ENCODE peak calls at places on chromosomes 2 and 18, in five cellular contexts. C, F, V, E and J are unnamed samples.

GRCh38 chr2:60379684-60380083 is 173.8 kb downstream of the BCL11A start:
- DNase-seq in V (no peak), E (no peak), F (no peak), C (no peak), J (no peak)

GRCh38 chr18:79934311-79935097 is 16.9 kb downstream of the SLC66A2 start:
- DNase-seq in E (no peak), F (peak; percentile 39), V (no peak), C (peak; percentile 35), J (no peak)

GRCh38 chr2:43519711-43520221 is 76.1 kb downstream of the THADA start:
- DNase-seq in E (no peak), C (no peak), F (peak; percentile 85), V (no peak), J (no peak)

GRCh38 chr2:36562973-36563532 is 34.9 kb downstream of the FEZ2 start:
- DNase-seq in V (no peak), F (peak; percentile 63), E (no peak), C (peak; percentile 82), J (no peak)

GRCh38 chr2:198056836-198057235 is 252.4 kb downstream of the PLCL1 start:
- DNase-seq in V (no peak), C (no peak), F (no peak), E (no peak), J (no peak)

GRCh38 chr2:44286884-44287638 is 11.8 kb downstream of the SLC3A1 start:
- DNase-seq in V (no peak), C (no peak), F (no peak), E (no peak), J (no peak)

GRCh38 chr2:164000171-164000570 is 264.4 kb upstream of the FIGN start:
- DNase-seq in E (no peak), V (no peak), C (no peak), F (no peak), J (no peak)

GRCh38 chr18:44893045-44893706 is 212.5 kb downstream of the SETBP1 start:
- DNase-seq in F (no peak), E (no peak), V (no peak), C (no peak), J (no peak)

GRCh38 chr18:75548353-75548752 is 120.8 kb upstream of the SMIM21 start:
- DNase-seq in C (peak; percentile 77), V (peak; percentile 18), E (peak; percentile 27), F (no peak), J (no peak)

GRCh38 chr2:82316573-82317371 is 2012.2 kb upstream of the LRRTM1 start:
- DNase-seq in E (no peak), F (no peak), C (no peak), V (no peak), J (no peak)

GRCh38 chr2:191556463-191556862 is 121.5 kb upstream of the NABP1 start:
- DNase-seq in E (no peak), F (no peak), C (no peak), V (no peak), J (no peak)

GRCh38 chr2:218733615-218734021 is 23.0 kb downstream of the TTLL4 start:
- DNase-seq in C (no peak), E (no peak), V (no peak), F (peak; percentile 87), J (no peak)

GRCh38 chr2:237904806-237905599 is 45.6 kb downstream of the RAMP1 start:
- DNase-seq in C (no peak), E (no peak), V (no peak), F (peak; percentile 74), J (no peak)

GRCh38 chr2:97999536-97999935 is 3.8 kb upstream of the TMEM131 start:
- DNase-seq in F (no peak), C (no peak), V (no peak), E (no peak), J (no peak)

GRCh38 chr2:226554726-226555125 is 244.9 kb downstream of the IRS1 start:
- DNase-seq in F (peak; percentile 21), E (no peak), C (no peak), V (no peak), J (no peak)

GRCh38 chr2:104215269-104216161 is 638.4 kb upstream of the POU3F3 start:
- DNase-seq in V (no peak), F (no peak), C (peak; percentile 11), E (no peak), J (no peak)

GRCh38 chr2:159290289-159290907 is 3.9 kb upstream of the WDSUB1 start:
- DNase-seq in F (peak; percentile 81), V (peak; percentile 51), C (no peak), E (no peak), J (no peak)

GRCh38 chr2:231709636-231709980 is 1.3 kb downstream of the PTMA start:
- DNase-seq in C (no peak), E (no peak), V (no peak), F (no peak), J (no peak)

GRCh38 chr2:158495175-158495574 is 38.4 kb downstream of the PKP4 start:
- DNase-seq in F (no peak), E (no peak), C (no peak), V (no peak), J (no peak)

GRCh38 chr2:45184606-45185005 is 175.4 kb upstream of the SIX2 start:
- DNase-seq in V (peak; percentile 28), C (peak; percentile 31), E (no peak), F (peak; percentile 10), J (no peak)

GRCh38 chr18:35456181-35456850 is 41.4 kb downstream of the INO80C start:
- DNase-seq in F (peak; percentile 48), V (peak; percentile 26), C (no peak), E (no peak), J (no peak)

GRCh38 chr2:24690524-24690923 is 102.7 kb downstream of the PTRHD1 start:
- DNase-seq in E (no peak), F (no peak), V (no peak), C (no peak), J (no peak)

GRCh38 chr2:122138561-122138960 is 383.1 kb downstream of the TSN start:
- DNase-seq in F (no peak), C (no peak), E (no peak), V (no peak), J (no peak)

GRCh38 chr2:149466635-149467034 is 120.9 kb downstream of the MMADHC start:
- DNase-seq in F (peak; percentile 49), E (no peak), C (peak; percentile 93), V (no peak), J (no peak)

GRCh38 chr2:205776139-205776538 is 93.8 kb downstream of the NRP2 start:
- DNase-seq in V (peak; percentile 55), E (peak; percentile 21), C (peak; percentile 89), F (no peak), J (peak; percentile 57)

GRCh38 chr2:172249986-172250385 is 147.3 kb upstream of the DLX2 start:
- DNase-seq in C (no peak), V (no peak), F (peak; percentile 90), E (no peak), J (no peak)

GRCh38 chr2:6310910-6311215 is 554.8 kb downstream of the CMPK2 start:
- DNase-seq in E (no peak), C (no peak), V (no peak), F (no peak), J (no peak)
- H3K9ac ChIP-seq in E (no peak overlapping the region), C (no peak overlapping the region), V (no peak overlapping the region), F (no peak overlapping the region), J (no peak overlapping the region)

GRCh38 chr2:85597241-85597640 is 1.7 kb downstream of the RNF181 start:
- DNase-seq in C (no peak), V (no peak), E (no peak), F (no peak), J (no peak)

GRCh38 chr2:85594715-85595377 is 699 bp upstream of the RNF181 start:
- DNase-seq in V (no peak), C (no peak), F (no peak), E (no peak), J (no peak)

GRCh38 chr2:85596486-85597143 is 1.1 kb downstream of the RNF181 start:
- DNase-seq in C (no peak), V (no peak), F (no peak), E (no peak), J (no peak)

GRCh38 chr2:85593023-85593422 is 2.5 kb upstream of the RNF181 start:
- DNase-seq in F (no peak), V (no peak), E (no peak), C (no peak), J (no peak)

DNA sequence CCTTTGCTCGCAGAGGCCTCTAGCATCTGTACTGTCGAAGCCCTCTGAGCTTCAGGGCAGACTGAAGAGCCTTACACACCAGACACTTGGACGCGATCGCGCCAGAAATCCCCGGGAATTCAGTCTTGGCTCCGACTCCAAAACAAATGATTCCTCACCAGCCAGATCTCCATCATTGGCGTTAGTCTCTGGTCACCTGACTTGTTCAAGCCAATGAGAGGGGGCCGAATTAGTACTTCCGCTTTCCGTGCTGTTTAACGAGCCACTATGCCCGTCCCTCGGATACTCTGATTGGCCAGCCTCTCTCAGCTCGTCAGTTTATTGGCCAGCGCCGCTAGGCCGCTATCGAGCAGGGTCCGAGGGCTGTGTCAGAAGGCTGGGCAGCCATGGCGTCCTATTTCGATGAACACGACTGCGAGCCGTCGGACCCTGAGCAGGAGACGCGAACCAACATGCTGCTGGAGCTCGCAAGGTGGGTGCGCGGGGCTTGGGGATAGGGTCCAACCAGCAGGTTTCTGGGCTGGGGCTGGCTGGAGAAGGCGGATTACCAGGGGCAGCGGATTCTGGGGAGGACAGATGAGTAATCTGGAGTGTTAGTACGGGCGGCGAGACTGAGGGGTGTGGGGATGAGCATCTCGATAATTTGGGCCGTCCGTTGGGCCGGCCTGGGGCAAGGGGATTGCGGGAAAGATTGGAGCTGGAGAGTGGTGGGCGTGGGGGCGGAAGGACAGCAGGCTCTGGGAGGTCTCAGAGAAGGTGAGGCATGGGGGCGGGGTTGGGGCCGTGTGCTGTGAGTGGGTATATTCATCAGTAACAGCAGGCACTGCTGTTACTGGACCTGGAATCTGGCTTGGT is at the start of gene RNF181:
- DNase-seq in V (peak; percentile 96), F (peak; percentile 99), C (peak; percentile 99), E (peak; percentile 96), J (peak; percentile 97)
- H3K9ac ChIP-seq in V (peak within 1 kb of the TSS; percentile 82), F (peak within 1 kb of the TSS; percentile 94), C (peak within 1 kb of the TSS; percentile 90), E (peak within 1 kb of the TSS; percentile 95), J (peak within 1 kb of the TSS; percentile 86)

GRCh38 chr18:13501896-13502295 is 224.5 kb downstream of the FAM210A start:
- DNase-seq in C (no peak), E (no peak), V (no peak), F (no peak), J (no peak)

GRCh38 chr18:13500227-13500865 is 226.0 kb downstream of the FAM210A start:
- DNase-seq in C (peak; percentile 89), E (peak; percentile 24), F (peak; percentile 18), V (no peak), J (peak; percentile 78)

GRCh38 chr18:13502585-13502984 is 223.8 kb downstream of the FAM210A start:
- DNase-seq in V (no peak), E (no peak), C (no peak), F (no peak), J (no peak)

GRCh38 chr18:13503839-13504238 is 222.5 kb downstream of the FAM210A start:
- DNase-seq in V (no peak), E (no peak), C (no peak), F (no peak), J (no peak)

GRCh38 chr18:13500891-13501887 is 225.2 kb downstream of the FAM210A start:
- DNase-seq in C (peak; percentile 76), V (no peak), F (no peak), E (no peak), J (peak; percentile 5)
- H3K9ac ChIP-seq in C (no peak overlapping the region), V (no peak overlapping the region), F (peak overlapping the region; percentile 92), E (no peak overlapping the region), J (no peak overlapping the region)

DNA sequence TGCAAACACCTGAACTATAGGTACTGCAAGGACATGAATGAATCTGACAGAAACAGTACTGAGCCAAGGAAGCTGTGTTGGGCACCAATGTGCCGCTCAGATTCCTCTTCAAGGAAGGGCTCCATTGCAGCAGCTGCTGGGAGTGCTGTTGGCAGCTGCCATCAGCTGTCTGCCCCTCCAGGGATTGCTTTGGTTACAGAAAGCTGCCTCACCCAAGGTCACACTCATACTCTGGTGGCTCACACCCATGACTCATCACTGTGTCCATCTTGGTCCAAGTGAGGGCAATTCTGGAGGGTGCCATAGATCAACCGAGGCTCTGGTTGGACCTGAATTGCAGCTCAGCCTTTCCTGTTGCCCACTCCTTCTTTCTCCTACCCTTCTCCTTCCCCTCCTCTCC is 24.4 kb upstream of the TRPM8 start:
- DNase-seq in C (no peak), E (no peak), F (no peak), V (no peak), J (no peak)
- H3K9ac ChIP-seq in C (no peak overlapping the region), E (no peak overlapping the region), F (no peak overlapping the region), V (no peak overlapping the region), J (no peak overlapping the region)